ENCODE peak calls at places on chromosomes 11 and 22, in nine cellular contexts. T is AG09309; Q is amygdala; Z is HT-29; D is stimulated activated CD4-positive, alpha-beta T cell treated with anti-CD3 and anti-CD28 coated beads, Interleukin-15, amount 100 ng/mL, for 24 hours; P is A172; O is substantia nigra; N is NCI-H1092 treated with DMSO at 0.1 percent for 48 hours; M is stimulated activated naive CD8-positive, alpha-beta T cell treated with anti-CD3 and anti-CD28 coated beads, Interleukin-15, Interleukin-2, amounts not matched to agents 100 U/mL and 50 U/mL, for 24 hours. B is an unnamed sample.

GRCh38 chr11:56093008-56093407 is at the start of gene OR8I2:
- DNase-seq in M (no peak), N (no peak), T (no peak), Z (no peak), P (no peak), O (no peak), D (no peak), Q (no peak), B (no peak)

GRCh38 chr11:123628936-123629683 is 25.3 kb downstream of the SCN3B start:
- DNase-seq in Z (no peak), T (no peak), O (no peak), Q (no peak), N (no peak), P (peak), D (no peak), M (no peak), B (no peak)

GRCh38 chr22:41557401-41558240 is 3.2 kb upstream of the CSDC2 start:
- DNase-seq in N (peak), D (peak), M (peak), Z (no peak), P (peak), O (no peak), T (peak), Q (peak), B (peak)

GRCh38 chr11:68040121-68040956 is 1.5 kb downstream of the TCIRG1 start:
- DNase-seq in Q (no peak), O (no peak), T (no peak), N (no peak), P (peak), M (peak), Z (no peak), D (peak), B (no peak)

GRCh38 chr22:31127181-31127772 is 4.5 kb downstream of the INPP5J start:
- DNase-seq in O (no peak), M (no peak), Z (no peak), N (no peak), P (no peak), T (no peak), D (no peak), Q (no peak), B (no peak)

GRCh38 chr11:78350101-78350645 is 67.4 kb downstream of the GAB2 start:
- DNase-seq in Q (no peak), N (peak), D (no peak), M (no peak), O (no peak), Z (no peak), P (peak), T (no peak), B (no peak)

GRCh38 chr11:58567889-58568512 is 7.7 kb downstream of the LPXN start:
- DNase-seq in Q (no peak), T (no peak), O (peak), P (peak), N (peak), D (peak), Z (peak), M (peak), B (peak)

GRCh38 chr22:47164514-47165337 is 402.3 kb downstream of the TBC1D22A start:
- DNase-seq in T (no peak), N (no peak), Z (no peak), O (no peak), M (no peak), D (no peak), Q (no peak), P (no peak), B (no peak)

GRCh38 chr11:65850217-65851082 is 7.5 kb downstream of the CFL1 start:
- DNase-seq in Q (no peak), T (no peak), Z (no peak), D (no peak), O (no peak), P (no peak), M (peak), N (no peak), B (no peak)

GRCh38 chr22:38685761-38686160 is 4.0 kb downstream of the TOMM22 start:
- DNase-seq in O (no peak), T (no peak), D (no peak), Q (no peak), Z (no peak), N (no peak), P (no peak), M (no peak), B (no peak)

GRCh38 chr22:46134111-46134705 is 16.1 kb upstream of the PPARA start:
- DNase-seq in N (no peak), P (no peak), Q (no peak), O (no peak), M (no peak), T (no peak), Z (no peak), D (no peak), B (no peak)

GRCh38 chr11:124380585-124380984 is 3.7 kb downstream of the OR8B2 start:
- DNase-seq in N (no peak), D (no peak), Q (no peak), M (no peak), P (no peak), T (no peak), Z (no peak), O (no peak), B (no peak)

GRCh38 chr11:102279641-102280170 is 37.6 kb upstream of the BIRC3 start:
- DNase-seq in P (no peak), N (peak), Q (no peak), O (no peak), M (no peak), Z (peak), D (peak), T (peak), B (no peak)